ENCODE peak calls at places on chromosomes 13 and 19, in nine cellular contexts. A is activated T-cell treated with anti-CD3 and anti-CD28 coated beads, Interleukin-2, amount 50 U/mL, for 72 hours; M is NT2/D1; S is A549; T is cardiac fibroblast; J is DMS79; F is WTC11; N is stomach; E is C1 segment of cervical spinal cord. Z is an unnamed sample.

GRCh38 chr19:50796128-50796633 is 6.0 kb downstream of the ACP4 start:
- DNase-seq in A (no peak), M (no peak), S (no peak), T (no peak), J (no peak), F (no peak), N (no peak), E (no peak), Z (no peak)

GRCh38 chr13:25908390-25908789 is 143.4 kb downstream of the SHISA2 start:
- DNase-seq in A (no peak), M (no peak), S (no peak), T (no peak), J (no peak), F (no peak), N (no peak), E (no peak), Z (no peak)

GRCh38 chr19:42433503-42434260 is 6.5 kb upstream of the LIPE start:
- DNase-seq in A (peak; percentile 70), M (no peak), S (peak; percentile 91), T (peak; percentile 75), J (no peak), F (peak; percentile 85), N (peak; percentile 80), E (peak; percentile 23), Z (peak; percentile 81)

GRCh38 chr19:6393982-6394412 is 1.0 kb upstream of the GTF2F1 start:
- DNase-seq in A (peak; percentile 76), M (no peak), S (no peak), T (no peak), J (no peak), F (no peak), N (no peak), E (no peak), Z (no peak)

GRCh38 chr19:12954150-12954962 is 2.7 kb downstream of the GADD45GIP1 start:
- DNase-seq in A (no peak), M (no peak), S (no peak), T (no peak), J (no peak), F (no peak), N (no peak), E (no peak), Z (peak; percentile 63)

GRCh38 chr13:78867655-78868054 is 208.7 kb upstream of the OBI1 start:
- DNase-seq in A (no peak), M (no peak), S (no peak), T (no peak), J (no peak), F (no peak), N (no peak), E (no peak), Z (no peak)

GRCh38 chr13:113933901-113934300 is 40.0 kb downstream of the C13orf46 start:
- DNase-seq in A (no peak), M (no peak), S (no peak), T (no peak), J (no peak), F (no peak), N (no peak), E (no peak), Z (peak; percentile 45)

GRCh38 chr13:49369876-49370275 is 74.0 kb downstream of the CAB39L start:
- DNase-seq in A (no peak), M (no peak), S (no peak), T (no peak), J (no peak), F (no peak), N (no peak), E (no peak), Z (no peak)

GRCh38 chr19:17803264-17803896 is 8.4 kb downstream of the B3GNT3 start:
- DNase-seq in A (no peak), M (no peak), S (no peak), T (no peak), J (no peak), F (no peak), N (no peak), E (no peak), Z (no peak)

GRCh38 chr13:76879211-76879875 is 6.9 kb downstream of the KCTD12 start:
- DNase-seq in A (peak; percentile 65), M (no peak), S (no peak), T (peak; percentile 94), J (no peak), F (no peak), N (peak; percentile 38), E (peak; percentile 47), Z (peak; percentile 77)

GRCh38 chr19:2820112-2820702 is 539 bp downstream of the ZNF554 start:
- DNase-seq in A (no peak), M (peak; percentile 5), S (no peak), T (no peak), J (no peak), F (no peak), N (no peak), E (no peak), Z (no peak)

GRCh38 chr13:99862243-99862642 is 109.3 kb downstream of the ZIC5 start:
- DNase-seq in A (no peak), M (no peak), S (no peak), T (no peak), J (no peak), F (no peak), N (no peak), E (no peak), Z (no peak)

GRCh38 chr13:82963466-82963865 is 918.8 kb downstream of the SLITRK1 start:
- DNase-seq in A (no peak), M (no peak), S (no peak), T (peak; percentile 45), J (no peak), F (no peak), N (no peak), E (no peak), Z (no peak)

GRCh38 chr19:40421468-40421778 is 4.4 kb downstream of the SERTAD1 start:
- DNase-seq in A (no peak), M (no peak), S (no peak), T (no peak), J (no peak), F (no peak), N (no peak), E (no peak), Z (no peak)

GRCh38 chr13:85500716-85501256 is 298.4 kb downstream of the SLITRK6 start:
- DNase-seq in A (no peak), M (no peak), S (no peak), T (no peak), J (no peak), F (no peak), N (no peak), E (no peak), Z (no peak)

GRCh38 chr19:28859811-28860210 is 353.1 kb downstream of the UQCRFS1 start:
- DNase-seq in A (no peak), M (no peak), S (no peak), T (no peak), J (no peak), F (no peak), N (no peak), E (no peak), Z (no peak)

GRCh38 chr13:101401196-101401595 is 15.1 kb downstream of the NALCN start:
- DNase-seq in A (no peak), M (no peak), S (no peak), T (no peak), J (no peak), F (no peak), N (no peak), E (no peak), Z (no peak)

GRCh38 chr13:100363351-100363750 is 225.2 kb downstream of the GGACT start:
- DNase-seq in A (no peak), M (no peak), S (no peak), T (peak; percentile 50), J (no peak), F (no peak), N (no peak), E (no peak), Z (no peak)

GRCh38 chr13:113162783-113163685 is 4.6 kb downstream of the PROZ start:
- DNase-seq in A (no peak), M (no peak), S (no peak), T (no peak), J (no peak), F (no peak), N (no peak), E (no peak), Z (no peak)

GRCh38 chr19:48835734-48836088 is 580 bp downstream of the HSD17B14 start:
- DNase-seq in A (peak; percentile 96), M (peak; percentile 75), S (peak; percentile 94), T (peak; percentile 87), J (peak; percentile 83), F (peak; percentile 98), N (peak; percentile 98), E (peak; percentile 82), Z (peak; percentile 97)

GRCh38 chr13:42548731-42549554 is 25.0 kb upstream of the TNFSF11 start:
- DNase-seq in A (peak; percentile 12), M (no peak), S (no peak), T (peak; percentile 27), J (no peak), F (no peak), N (peak; percentile 26), E (no peak), Z (no peak)

GRCh38 chr13:31587696-31588266 is 151.5 kb upstream of the RXFP2 start:
- DNase-seq in A (no peak), M (no peak), S (no peak), T (no peak), J (no peak), F (no peak), N (no peak), E (no peak), Z (no peak)

GRCh38 chr19:37990362-37990761 is 83.4 kb downstream of the SIPA1L3 start:
- DNase-seq in A (no peak), M (no peak), S (no peak), T (no peak), J (no peak), F (peak; percentile 36), N (no peak), E (no peak), Z (peak; percentile 73)

GRCh38 chr19:10316229-10317044 is 622 bp upstream of the FDX2 start:
- DNase-seq in A (no peak), M (no peak), S (no peak), T (no peak), J (no peak), F (no peak), N (no peak), E (no peak), Z (no peak)

GRCh38 chr19:17348700-17349099 is 11.3 kb downstream of the GTPBP3 start:
- DNase-seq in A (no peak), M (no peak), S (peak; percentile 43), T (peak; percentile 79), J (peak; percentile 17), F (peak; percentile 54), N (no peak), E (no peak), Z (no peak)

GRCh38 chr19:1860133-1860775 is 3.1 kb downstream of the KLF16 start:
- DNase-seq in A (peak; percentile 60), M (no peak), S (no peak), T (peak; percentile 78), J (no peak), F (peak; percentile 48), N (no peak), E (no peak), Z (no peak)

GRCh38 chr13:77565635-77566034 is 30.1 kb downstream of the SCEL start:
- DNase-seq in A (no peak), M (peak; percentile 5), S (peak; percentile 4), T (peak; percentile 64), J (no peak), F (no peak), N (no peak), E (no peak), Z (no peak)

GRCh38 chr13:33494596-33495214 is 209.2 kb upstream of the STARD13 start:
- DNase-seq in A (no peak), M (no peak), S (no peak), T (peak; percentile 97), J (no peak), F (no peak), N (no peak), E (no peak), Z (no peak)

Z was measured in upper lobe of right lung.